ENCODE peak calls at places on chromosomes 12 and 14, in ten cellular contexts. A, X, R, N, T, Z, B, O, S and H are unnamed samples.

GRCh38 chr12:50220357-50221061 is 53.3 kb upstream of the CERS5 start:
- DNase-seq in R (no peak), T (peak; percentile 41), A (no peak), B (no peak), S (peak; percentile 57), N (no peak), Z (peak; percentile 24), O (peak; percentile 47), X (no peak), H (no peak)

GRCh38 chr12:91555981-91556380 is 373.4 kb upstream of the DCN start:
- DNase-seq in X (no peak), B (no peak), Z (no peak), T (no peak), A (no peak), S (no peak), O (no peak), R (no peak), N (no peak), H (no peak)

GRCh38 chr14:95126906-95127530 is 30.3 kb downstream of the DICER1 start:
- DNase-seq in R (no peak), X (no peak), S (no peak), N (no peak), B (no peak), Z (no peak), O (no peak), A (no peak), T (no peak), H (no peak)

GRCh38 chr12:50635356-50635755 is 128.5 kb upstream of the ATF1 start:
- DNase-seq in X (no peak), T (no peak), S (no peak), O (no peak), N (peak; percentile 46), A (no peak), R (no peak), Z (no peak), B (no peak), H (no peak)

GRCh38 chr12:119156401-119156800 is 22.3 kb upstream of the HSPB8 start:
- DNase-seq in N (no peak), T (no peak), O (peak; percentile 84), S (no peak), Z (peak; percentile 52), B (no peak), A (peak; percentile 92), X (no peak), R (no peak), H (no peak)

GRCh38 chr12:3186546-3187237 is 109.5 kb downstream of the TSPAN9 start:
- DNase-seq in N (no peak), R (no peak), X (no peak), B (no peak), Z (no peak), O (no peak), S (no peak), T (no peak), A (no peak), H (no peak)

GRCh38 chr12:113061061-113061694 is 4.6 kb downstream of the DTX1 start:
- DNase-seq in R (no peak), O (no peak), B (no peak), N (no peak), X (no peak), S (no peak), Z (no peak), T (no peak), A (no peak), H (no peak)

GRCh38 chr12:46088040-46088439 is 97.7 kb upstream of the SCAF11 start:
- DNase-seq in A (no peak), B (no peak), X (no peak), R (no peak), O (no peak), Z (no peak), S (no peak), T (no peak), N (no peak), H (no peak)

GRCh38 chr14:64796369-64796768 is 83.3 kb downstream of the SPTB start:
- DNase-seq in X (no peak), N (no peak), T (no peak), S (no peak), R (no peak), Z (no peak), B (no peak), O (no peak), A (no peak), H (no peak)

GRCh38 chr12:75744607-75745256 is 233.3 kb upstream of the KRR1 start:
- DNase-seq in O (peak; percentile 88), N (no peak), B (no peak), S (no peak), A (no peak), Z (no peak), R (no peak), T (no peak), X (no peak), H (no peak)

GRCh38 chr12:116065561-116065960 is 211.9 kb downstream of the MED13L start:
- DNase-seq in Z (no peak), A (no peak), O (no peak), T (no peak), R (no peak), X (peak; percentile 31), N (no peak), S (no peak), B (no peak), H (peak; percentile 14)

GRCh38 chr12:89537389-89537788 is 11.5 kb upstream of the POC1B start:
- DNase-seq in B (no peak), Z (no peak), R (no peak), N (no peak), X (no peak), A (no peak), T (no peak), O (no peak), S (no peak), H (no peak)

GRCh38 chr12:117277875-117278274 is 83.6 kb downstream of the NOS1 start:
- DNase-seq in S (no peak), O (peak; percentile 18), T (no peak), N (no peak), A (peak; percentile 31), R (no peak), B (no peak), Z (no peak), X (no peak), H (no peak)

GRCh38 chr14:100289916-100290606 is 16.2 kb downstream of the SLC25A29 start:
- DNase-seq in T (no peak), R (no peak), O (no peak), X (no peak), Z (no peak), B (peak; percentile 16), S (no peak), A (no peak), N (peak; percentile 3), H (no peak)

GRCh38 chr12:15157200-15157599 is 64.0 kb downstream of the RERG start:
- DNase-seq in O (no peak), X (no peak), Z (no peak), T (no peak), A (no peak), N (no peak), S (no peak), B (no peak), R (no peak), H (no peak)

GRCh38 chr12:132517013-132517739 is 27.2 kb downstream of the FBRSL1 start:
- DNase-seq in S (no peak), X (no peak), R (no peak), Z (no peak), T (no peak), N (peak; percentile 77), B (no peak), O (no peak), A (no peak), H (no peak)

GRCh38 chr12:132490481-132491348 is 764 bp downstream of the FBRSL1 start:
- DNase-seq in N (peak; percentile 59), Z (peak; percentile 53), X (no peak), O (no peak), T (no peak), R (no peak), A (peak; percentile 66), B (no peak), S (no peak), H (no peak)

GRCh38 chr12:11812558-11813421 is 163.3 kb downstream of the ETV6 start:
- DNase-seq in T (no peak), X (peak; percentile 87), R (no peak), S (no peak), O (peak; percentile 79), A (peak; percentile 47), B (peak; percentile 54), Z (peak; percentile 89), N (no peak), H (no peak)

GRCh38 chr14:75978249-75978731 is 3.5 kb downstream of the TGFB3 start:
- DNase-seq in Z (no peak), B (peak; percentile 44), R (no peak), O (no peak), X (no peak), A (no peak), T (no peak), S (no peak), N (peak; percentile 9), H (no peak)

GRCh38 chr14:63371033-63371432 is 52.3 kb upstream of the GPHB5 start:
- DNase-seq in R (no peak), S (no peak), N (no peak), Z (no peak), B (no peak), A (no peak), T (no peak), O (no peak), X (no peak), H (no peak)

GRCh38 chr12:6089041-6089823 is 35.2 kb downstream of the VWF start:
- DNase-seq in N (peak; percentile 39), Z (no peak), A (peak; percentile 76), T (no peak), O (peak; percentile 75), S (no peak), X (no peak), B (no peak), R (no peak), H (peak; percentile 37)

GRCh38 chr12:1841606-1842182 is 21.3 kb downstream of the LRTM2 start:
- DNase-seq in Z (no peak), X (no peak), O (no peak), T (no peak), A (no peak), B (peak; percentile 2), R (no peak), N (no peak), S (no peak), H (no peak)

GRCh38 chr12:21528953-21529352 is 2.9 kb downstream of the SPX start:
- DNase-seq in B (no peak), O (no peak), T (no peak), Z (no peak), X (no peak), A (peak; percentile 12), N (peak; percentile 71), S (no peak), R (no peak), H (no peak)

GRCh38 chr12:105992849-105993740 is 145.7 kb downstream of the NUAK1 start:
- DNase-seq in O (peak; percentile 23), Z (peak; percentile 16), X (no peak), S (no peak), A (peak; percentile 34), N (no peak), R (no peak), T (no peak), B (no peak), H (no peak)

GRCh38 chr12:11943919-11944318 is 126.8 kb upstream of the BCL2L14 start:
- DNase-seq in T (no peak), N (no peak), B (no peak), Z (no peak), R (no peak), A (no peak), O (no peak), X (no peak), S (no peak), H (no peak)

GRCh38 chr12:113837059-113837458 is 129.1 kb downstream of the RBM19 start:
- DNase-seq in A (no peak), Z (no peak), N (no peak), T (no peak), R (no peak), S (peak; percentile 8), B (no peak), O (no peak), X (no peak), H (no peak)